ENCODE peak calls at places on chromosomes 6 and 20, in seven cellular contexts. J is progenitor cell of endocrine pancreas; H is AG04450; Z is CD8-positive, alpha-beta T cell; D is coronary artery; V is MCF 10A; T is Caco-2. Y is an unnamed sample.

GRCh38 chr6:23635150-23635549 is 490.9 kb upstream of the NRSN1 start:
- DNase-seq in J (no peak), Z (no peak), T (no peak), H (no peak), D (no peak), V (no peak), Y (no peak)

GRCh38 chr6:161631676-161632194 is 357.9 kb upstream of the AGPAT4 start:
- DNase-seq in T (no peak), H (no peak), V (peak; percentile 42), D (no peak), Z (no peak), J (no peak), Y (no peak)

GRCh38 chr20:40588891-40589290 is 100.1 kb downstream of the MAFB start:
- DNase-seq in T (no peak), D (no peak), H (no peak), J (no peak), Z (no peak), V (no peak), Y (no peak)

GRCh38 chr6:70150521-70150920 is 152.4 kb downstream of the COL9A1 start:
- DNase-seq in Z (no peak), J (no peak), D (no peak), V (no peak), H (no peak), T (no peak), Y (no peak)

GRCh38 chr6:49607391-49607982 is 29.2 kb downstream of the RHAG start:
- DNase-seq in H (no peak), Z (no peak), D (no peak), J (no peak), T (no peak), V (no peak), Y (no peak)

GRCh38 chr6:351867-352289 is 39.7 kb upstream of the IRF4 start:
- DNase-seq in Z (no peak), V (no peak), D (no peak), T (no peak), H (no peak), J (no peak), Y (no peak)

GRCh38 chr20:11218035-11218680 is 544.4 kb upstream of the JAG1 start:
- DNase-seq in J (no peak), H (no peak), T (peak; percentile 55), V (no peak), D (no peak), Z (no peak), Y (no peak)

GRCh38 chr6:118558811-118559217 is 10.7 kb downstream of the PLN start:
- DNase-seq in J (no peak), H (no peak), D (no peak), Z (no peak), V (no peak), T (no peak), Y (no peak)

GRCh38 chr6:133546098-133546497 is 304.9 kb downstream of the EYA4 start:
- DNase-seq in H (peak; percentile 96), V (no peak), J (no peak), Z (no peak), D (no peak), T (no peak), Y (no peak)

GRCh38 chr6:12421596-12421995 is 131.4 kb downstream of the EDN1 start:
- DNase-seq in D (no peak), V (no peak), H (no peak), Z (no peak), J (no peak), T (no peak), Y (no peak)

GRCh38 chr6:75612434-75612833 is 10.8 kb downstream of the SENP6 start:
- DNase-seq in H (no peak), Z (no peak), T (no peak), J (no peak), D (no peak), V (no peak), Y (no peak)

GRCh38 chr20:52311209-52311794 is 119.7 kb upstream of the ZFP64 start:
- DNase-seq in J (no peak), D (no peak), Z (no peak), H (no peak), V (no peak), T (no peak), Y (no peak)

GRCh38 chr6:87196275-87196842 is 41.0 kb downstream of the ZNF292 start:
- DNase-seq in H (no peak), Z (no peak), V (no peak), J (no peak), T (no peak), D (no peak), Y (no peak)

GRCh38 chr6:145882121-145882531 is 67.5 kb upstream of the FBXO30 start:
- DNase-seq in H (peak; percentile 53), T (no peak), Z (no peak), V (no peak), D (no peak), J (no peak), Y (no peak)

DNA sequence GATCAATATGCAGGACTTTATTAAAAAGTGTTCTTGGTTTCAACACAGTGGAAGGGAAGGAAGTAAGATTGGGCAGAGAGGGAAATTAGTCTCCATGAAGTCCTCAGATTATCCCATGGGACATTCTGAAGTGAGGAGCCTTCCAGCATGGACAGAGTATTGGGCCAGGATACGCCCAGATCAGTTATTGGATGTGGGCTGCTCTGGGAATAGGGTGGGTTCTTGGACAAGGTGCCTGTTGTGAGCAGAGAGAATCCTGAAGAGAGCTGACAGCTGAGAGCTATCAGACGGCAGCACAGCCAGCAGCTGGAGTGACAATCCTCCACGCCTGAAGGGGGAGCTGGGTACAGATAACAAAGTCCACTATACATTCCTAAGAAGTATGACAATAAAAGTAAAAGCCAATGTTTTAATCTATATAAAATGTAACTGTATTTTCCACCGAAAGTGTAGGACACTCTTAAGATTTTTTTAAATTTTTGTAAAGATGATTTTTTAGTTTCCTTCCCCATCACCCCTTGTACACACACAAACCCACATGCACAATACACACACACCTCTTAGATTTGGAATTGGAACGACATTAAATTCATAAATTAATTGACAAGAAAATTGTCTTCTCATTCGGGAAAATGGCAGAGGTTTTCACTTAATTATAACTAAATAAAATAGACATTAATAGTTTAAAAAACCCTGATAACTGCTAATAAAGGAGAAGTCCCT is 107.8 kb downstream of the FBXO5 start:
- DNase-seq in T (no peak), Z (no peak), V (no peak), D (no peak), H (no peak), J (no peak), Y (no peak)
- TF ChIP-seq CTCF in T (no peak), Z (no peak), V (no peak), D (no peak), H (no peak), J (no peak), Y (no peak)

GRCh38 chr20:23152308-23152892 is 66.3 kb upstream of the CD93 start:
- DNase-seq in Z (no peak), V (no peak), D (peak; percentile 97), J (no peak), T (peak; percentile 49), H (no peak), Y (no peak)

GRCh38 chr20:23150304-23151007 is 64.3 kb upstream of the CD93 start:
- DNase-seq in D (peak; percentile 73), T (no peak), H (no peak), V (no peak), Z (peak; percentile 44), J (no peak), Y (no peak)

GRCh38 chr20:23151008-23151703 is 65.0 kb upstream of the CD93 start:
- DNase-seq in T (no peak), J (no peak), Z (no peak), V (no peak), D (peak; percentile 69), H (no peak), Y (no peak)

GRCh38 chr20:23152902-23153301 is 66.8 kb upstream of the CD93 start:
- DNase-seq in Z (no peak), V (no peak), H (no peak), D (peak; percentile 65), J (no peak), T (no peak), Y (no peak)

DNA sequence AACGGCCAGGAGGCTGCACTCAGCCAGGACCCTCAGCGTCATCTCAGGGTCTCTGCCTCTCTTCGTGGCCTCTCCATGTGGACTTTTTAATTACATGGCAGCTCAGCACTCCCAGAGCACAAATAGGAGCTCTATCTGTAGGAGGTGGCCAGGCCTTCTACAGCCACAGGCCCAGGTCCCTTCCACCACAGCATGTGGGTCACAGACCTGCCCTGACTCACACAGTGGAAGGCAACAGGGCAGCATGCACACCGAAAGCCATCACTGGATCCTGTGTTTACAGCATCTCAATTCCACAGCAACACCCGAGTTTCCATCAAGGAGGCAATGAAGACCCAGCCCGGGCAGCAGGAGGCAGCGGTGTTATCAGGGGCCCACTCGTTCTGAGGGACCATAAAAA is 65.8 kb upstream of the CD93 start:
- DNase-seq in Z (no peak), H (no peak), D (peak; percentile 77), J (no peak), V (no peak), T (no peak), Y (no peak)
- TF ChIP-seq CTCF in Z (no peak), H (no peak), D (no peak), J (no peak), V (no peak), T (no peak), Y (no peak)

GRCh38 chr6:14510038-14510437 is 392.5 kb downstream of the CD83 start:
- DNase-seq in D (no peak), Z (no peak), J (no peak), V (no peak), H (no peak), T (no peak), Y (no peak)
- TF ChIP-seq CTCF in D (no peak), Z (no peak), J (no peak), V (no peak), H (no peak), T (no peak), Y (peak; percentile 29)

DNA sequence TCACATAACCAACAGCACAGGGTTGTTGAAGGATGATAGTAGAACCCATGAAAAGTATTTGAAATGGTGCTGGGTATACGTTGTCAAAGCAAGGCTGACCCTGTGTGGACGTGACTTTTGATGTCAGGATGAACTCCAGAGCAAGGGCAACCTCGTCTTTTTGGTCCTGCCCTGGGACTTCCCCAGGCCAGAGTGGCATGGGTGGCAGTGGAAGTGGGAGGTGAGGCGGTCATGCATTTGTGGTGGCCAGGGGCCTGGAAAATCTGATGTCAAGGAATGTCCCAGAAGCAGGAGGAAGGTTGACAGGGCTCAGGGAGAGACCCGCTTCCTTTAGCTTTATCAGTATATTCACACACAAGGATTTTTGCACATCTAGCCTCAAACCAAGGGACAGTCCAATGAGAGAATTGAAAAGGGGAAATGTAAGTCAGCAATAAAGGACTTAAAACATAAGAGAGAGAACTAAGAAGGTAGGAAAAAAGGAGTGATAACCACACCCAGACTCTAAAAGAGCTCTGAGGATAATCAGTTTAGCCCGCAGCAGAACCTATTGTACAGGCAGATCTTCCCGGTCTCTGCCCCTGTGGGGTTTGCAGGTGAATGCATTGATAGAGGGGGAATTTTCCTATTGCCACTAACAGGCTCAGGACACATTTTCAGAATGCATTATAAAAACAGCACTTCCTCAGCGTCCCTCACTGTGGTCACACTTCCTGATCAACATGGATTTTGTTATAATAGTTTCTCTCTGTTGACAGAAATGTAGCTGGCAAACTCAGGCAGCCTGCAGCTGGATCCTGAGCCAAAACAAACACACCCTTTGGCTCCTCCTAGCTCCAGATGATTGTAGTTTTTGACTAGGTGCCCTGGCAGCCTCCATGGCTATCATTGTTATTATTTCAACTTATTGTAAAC is 98.7 kb upstream of the HDGFL1 start:
- DNase-seq in Z (no peak), H (no peak), V (peak; percentile 81), D (no peak), J (no peak), T (peak; percentile 31), Y (peak; percentile 29)
- TF ChIP-seq CTCF in Z (no peak), H (no peak), V (peak; percentile 15), D (no peak), J (peak; percentile 31), T (peak; percentile 39), Y (no peak)